ENCODE peak calls at places on chromosomes 1 and 21, in five cellular contexts. U is H9, A is mesenchymal stem cell, W is H1, G is trophoblast cell. Q is an unnamed sample.

GRCh38 chr1:119702384-119702783 is 9.3 kb upstream of the PHGDH start:
- DNase-seq in A (no peak), G (no peak), W (no peak), U (no peak), Q (no peak)

GRCh38 chr1:51330331-51331201 is at the start of gene TTC39A:
- DNase-seq in G (no peak), A (no peak), W (no peak), U (no peak), Q (no peak)

GRCh38 chr1:100580446-100580845 is 42.5 kb downstream of the GPR88 start:
- DNase-seq in A (no peak), U (no peak), G (no peak), W (no peak), Q (no peak)

GRCh38 chr21:45253180-45253579 is 34.5 kb downstream of the POFUT2 start:
- DNase-seq in A (peak), W (no peak), U (peak), G (no peak), Q (no peak)

GRCh38 chr1:182569939-182570610 is 19.0 kb downstream of the RNASEL start:
- DNase-seq in A (no peak), G (no peak), U (no peak), W (no peak), Q (no peak)

GRCh38 chr1:97599447-97599846 is 321.4 kb downstream of the DPYD start:
- DNase-seq in A (peak), U (peak), W (no peak), G (no peak), Q (no peak)

GRCh38 chr1:229199892-229200291 is 71.0 kb upstream of the RAB4A start:
- DNase-seq in W (no peak), U (no peak), A (peak), G (peak), Q (no peak)

GRCh38 chr1:5632814-5633213 is 359.4 kb downstream of the NPHP4 start:
- DNase-seq in G (no peak), A (no peak), U (no peak), W (no peak), Q (no peak)

GRCh38 chr1:162854245-162854860 is 6.6 kb downstream of the CCDC190 start:
- DNase-seq in W (no peak), A (peak), G (peak), U (peak), Q (no peak)

GRCh38 chr1:158117854-158118691 is 62.6 kb upstream of the CD1D start:
- DNase-seq in G (no peak), A (peak), U (peak), W (peak), Q (no peak)

GRCh38 chr1:229059671-229060079 is 211.2 kb upstream of the RAB4A start:
- DNase-seq in W (no peak), G (no peak), A (peak), U (no peak), Q (no peak)

GRCh38 chr21:42016364-42016985 is 6.3 kb upstream of the ZBTB21 start:
- DNase-seq in G (no peak), A (no peak), U (no peak), W (no peak), Q (no peak)

GRCh38 chr1:203089651-203090045 is 3.8 kb upstream of the MYOG start:
- DNase-seq in U (peak), A (no peak), G (no peak), W (no peak), Q (no peak)

GRCh38 chr1:190615818-190616217 is 138.2 kb upstream of the BRINP3 start:
- DNase-seq in U (peak), G (no peak), W (peak), A (no peak), Q (no peak)

GRCh38 chr1:116738673-116739370 is 15.4 kb upstream of the CD2 start:
- DNase-seq in A (no peak), W (no peak), G (no peak), U (no peak), Q (no peak)

GRCh38 chr1:84598846-84599741 is 24.9 kb upstream of the CTBS start:
- DNase-seq in A (peak), G (no peak), U (no peak), W (no peak), Q (no peak)

GRCh38 chr1:171801395-171801990 is 20.0 kb downstream of the METTL13 start:
- DNase-seq in W (no peak), U (peak), G (no peak), A (peak), Q (peak)

GRCh38 chr1:43530483-43531452 is at the start of gene PTPRF:
- DNase-seq in G (no peak), W (no peak), U (peak), A (peak), Q (peak)

GRCh38 chr1:147472953-147473734 is 68.2 kb upstream of the BCL9 start:
- DNase-seq in G (no peak), A (no peak), U (no peak), W (no peak), Q (no peak)

DNA sequence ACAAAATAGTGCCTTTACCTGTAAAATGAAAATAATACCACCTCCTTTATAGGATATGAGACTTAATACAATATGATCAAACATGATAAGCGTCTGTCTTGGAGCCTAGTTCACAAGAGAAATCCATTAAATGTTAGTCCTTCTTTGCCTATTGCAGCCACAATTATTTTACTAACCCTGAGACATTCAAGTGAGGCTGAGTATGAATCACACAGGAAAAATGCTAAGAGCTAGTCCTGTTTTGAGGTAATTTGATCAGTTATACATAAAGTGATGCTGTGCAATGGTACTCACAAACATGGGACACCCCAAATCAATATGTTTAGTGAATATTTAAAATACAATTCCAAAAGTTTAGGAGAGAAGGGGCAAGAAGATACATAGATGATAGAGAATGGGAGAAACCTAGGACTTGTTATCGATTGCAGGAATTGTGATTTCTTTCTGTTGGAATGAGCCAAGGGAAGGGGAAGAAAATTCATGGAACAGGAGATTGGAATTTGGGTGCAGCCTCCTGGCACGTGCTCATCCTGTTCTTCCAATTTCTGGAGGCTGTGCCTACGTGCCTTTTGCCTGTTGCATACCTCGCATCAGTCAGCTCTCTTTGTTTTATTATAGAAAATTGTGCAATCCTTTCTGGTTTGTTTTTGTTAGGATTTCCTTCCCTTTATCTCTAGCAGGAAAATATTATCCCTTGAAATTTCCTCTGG is 39.9 kb upstream of the BACH1 start:
- DNase-seq in G (peak), U (no peak), A (peak), W (no peak), Q (no peak)
- H2BK12ac ChIP-seq in G (peak), U (no peak), A (no peak), W (no peak), Q (no peak)

GRCh38 chr1:110135268-110136065 is 14.8 kb upstream of the SLC6A17 start:
- DNase-seq in W (no peak), G (no peak), A (no peak), U (no peak), Q (no peak)
- H2BK12ac ChIP-seq in W (peak), G (no peak), A (no peak), U (no peak), Q (peak)

GRCh38 chr1:10738125-10738746 is 58.2 kb downstream of the CASZ1 start:
- DNase-seq in G (no peak), W (no peak), A (no peak), U (peak), Q (no peak)

GRCh38 chr1:10737651-10738050 is 58.8 kb downstream of the CASZ1 start:
- DNase-seq in G (no peak), A (no peak), W (no peak), U (no peak), Q (no peak)

GRCh38 chr1:10737268-10737624 is 59.2 kb downstream of the CASZ1 start:
- DNase-seq in U (no peak), W (no peak), A (no peak), G (no peak), Q (no peak)

GRCh38 chr1:10735603-10736305 is 60.7 kb downstream of the CASZ1 start:
- DNase-seq in U (no peak), A (no peak), W (no peak), G (no peak), Q (no peak)

GRCh38 chr1:10736623-10737267 is 59.7 kb downstream of the CASZ1 start:
- DNase-seq in A (no peak), W (no peak), U (no peak), G (no peak), Q (no peak)
- H2BK12ac ChIP-seq in A (no peak), W (peak), U (no peak), G (no peak), Q (no peak)

DNA sequence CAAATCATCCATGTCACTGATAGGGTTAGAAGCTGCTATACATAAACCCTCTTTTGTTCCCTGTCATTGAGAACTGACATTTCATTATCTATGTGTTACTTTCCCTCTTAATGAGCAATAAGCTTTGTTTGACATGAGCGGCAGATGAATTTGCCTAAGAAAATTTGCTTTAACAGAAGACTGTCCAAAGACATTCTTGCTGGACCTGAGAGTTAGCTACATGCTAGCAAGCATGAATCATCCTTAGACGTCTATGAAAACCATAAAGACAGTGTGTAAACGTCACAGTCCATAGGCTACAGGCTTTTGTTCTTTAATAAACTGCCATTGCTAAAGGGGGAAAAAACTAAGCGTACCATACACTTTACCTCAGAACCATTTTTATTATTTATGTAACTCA is 73.1 kb downstream of the TNFSF4 start:
- DNase-seq in U (no peak), A (peak), G (no peak), W (no peak), Q (no peak)
- H2BK12ac ChIP-seq in U (no peak), A (no peak), G (no peak), W (no peak), Q (no peak)

DNA sequence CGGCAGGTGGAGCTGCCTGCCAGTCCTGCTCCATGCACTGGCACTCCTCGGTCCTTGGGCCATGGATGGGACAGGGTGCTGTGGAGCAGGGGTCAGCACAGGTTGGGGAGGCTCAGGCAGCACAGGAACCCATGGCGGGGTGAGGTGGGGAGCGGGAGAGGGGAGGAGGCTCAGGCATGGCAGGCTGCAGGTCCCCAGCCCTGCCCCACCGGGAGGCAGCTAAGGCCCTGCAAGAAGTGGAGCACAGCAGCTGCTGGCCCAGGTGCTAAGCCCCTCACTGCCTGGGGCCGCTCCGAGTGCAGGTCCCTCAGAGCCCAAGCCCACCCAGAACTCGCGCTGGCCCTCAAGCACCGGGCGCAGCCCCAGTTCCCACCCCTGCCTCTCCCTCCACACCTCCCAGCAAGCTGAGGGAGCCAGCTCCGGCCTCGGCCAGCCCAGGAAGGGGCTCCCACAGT is 691 bp upstream of the GBP5 start:
- DNase-seq in U (no peak), A (no peak), W (no peak), G (no peak), Q (no peak)
- H2BK12ac ChIP-seq in U (no peak), A (no peak), W (no peak), G (no peak), Q (no peak)

DNA sequence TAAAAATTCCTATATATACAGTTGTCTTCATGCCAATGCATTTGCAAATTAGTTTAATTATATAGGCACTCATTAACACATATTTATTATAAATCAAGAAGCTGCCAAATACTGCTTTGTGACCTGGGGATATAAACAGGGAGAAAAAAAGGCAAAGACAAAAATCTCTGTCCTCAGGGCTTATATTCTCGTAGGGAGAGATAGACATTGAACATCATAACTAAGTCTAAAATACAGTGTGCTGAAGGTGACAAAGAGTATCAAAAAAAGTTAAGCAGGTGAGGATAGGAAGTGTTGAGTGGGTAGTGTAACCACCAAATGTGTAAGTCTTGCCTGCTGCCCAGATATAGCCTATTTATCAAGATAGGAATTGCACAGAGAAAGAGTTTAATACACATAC is 40.7 kb upstream of the LYPLAL1 start:
- DNase-seq in G (no peak), W (no peak), A (no peak), U (no peak), Q (no peak)
- H2BK12ac ChIP-seq in G (no peak), W (no peak), A (no peak), U (no peak), Q (no peak)

Q was measured in neuronal stem cell.